ENCODE peak calls at places on chromosomes 3 and 15, in nine cellular contexts. One of them, this sample, is unnamed.

GRCh38 chr15:60656041-60656440 is 177.1 kb upstream of the ICE2 start:
- DNase-seq in brain microvascular endothelial cell: no peak
- DNase-seq in fibroblast of lung: no peak
- DNase-seq in stimulated activated CD4-positive, alpha-beta T cell treated with anti-CD3 and anti-CD28 coated beads, Interleukin-12 subunit alpha, Interleukin-12 subunit beta, amount 100 ng/mL, for 24 hours: no peak
- DNase-seq in nucleus accumbens: no peak
- DNase-seq in glutamatergic neuron: no peak
- DNase-seq in pancreas: no peak
- DNase-seq in EH: no peak
- DNase-seq in NCI-H187: no peak
- DNase-seq in this sample: no peak

GRCh38 chr15:40282870-40283614 is at the start of gene ANKRD63:
- DNase-seq in stimulated activated CD4-positive, alpha-beta T cell treated with anti-CD3 and anti-CD28 coated beads, Interleukin-12 subunit alpha, Interleukin-12 subunit beta, amount 100 ng/mL, for 24 hours: no peak
- DNase-seq in glutamatergic neuron: no peak
- DNase-seq in brain microvascular endothelial cell: no peak
- DNase-seq in nucleus accumbens: no peak
- DNase-seq in NCI-H187: no peak
- DNase-seq in EH: no peak
- DNase-seq in fibroblast of lung: no peak
- DNase-seq in pancreas: no peak
- DNase-seq in this sample: no peak

GRCh38 chr15:92473784-92474183 is 80.1 kb downstream of the ST8SIA2 start:
- DNase-seq in pancreas: no peak
- DNase-seq in EH: no peak
- DNase-seq in NCI-H187: no peak
- DNase-seq in stimulated activated CD4-positive, alpha-beta T cell treated with anti-CD3 and anti-CD28 coated beads, Interleukin-12 subunit alpha, Interleukin-12 subunit beta, amount 100 ng/mL, for 24 hours: no peak
- DNase-seq in glutamatergic neuron: no peak
- DNase-seq in brain microvascular endothelial cell: no peak
- DNase-seq in nucleus accumbens: no peak
- DNase-seq in fibroblast of lung: no peak
- DNase-seq in this sample: no peak

GRCh38 chr15:42165081-42165480 is 8.6 kb upstream of the PLA2G4F start:
- DNase-seq in glutamatergic neuron: no peak
- DNase-seq in fibroblast of lung: no peak
- DNase-seq in nucleus accumbens: no peak
- DNase-seq in EH: peak
- DNase-seq in brain microvascular endothelial cell: no peak
- DNase-seq in pancreas: no peak
- DNase-seq in stimulated activated CD4-positive, alpha-beta T cell treated with anti-CD3 and anti-CD28 coated beads, Interleukin-12 subunit alpha, Interleukin-12 subunit beta, amount 100 ng/mL, for 24 hours: no peak
- DNase-seq in NCI-H187: no peak
- DNase-seq in this sample: no peak

GRCh38 chr3:58560771-58561311 is 16.4 kb downstream of the FAM107A start:
- DNase-seq in EH: peak
- DNase-seq in nucleus accumbens: no peak
- DNase-seq in NCI-H187: no peak
- DNase-seq in glutamatergic neuron: no peak
- DNase-seq in fibroblast of lung: peak
- DNase-seq in pancreas: peak
- DNase-seq in brain microvascular endothelial cell: peak
- DNase-seq in stimulated activated CD4-positive, alpha-beta T cell treated with anti-CD3 and anti-CD28 coated beads, Interleukin-12 subunit alpha, Interleukin-12 subunit beta, amount 100 ng/mL, for 24 hours: no peak
- DNase-seq in this sample: no peak

GRCh38 chr15:93485922-93486327 is 396.9 kb upstream of the RGMA start:
- DNase-seq in stimulated activated CD4-positive, alpha-beta T cell treated with anti-CD3 and anti-CD28 coated beads, Interleukin-12 subunit alpha, Interleukin-12 subunit beta, amount 100 ng/mL, for 24 hours: no peak
- DNase-seq in NCI-H187: no peak
- DNase-seq in fibroblast of lung: no peak
- DNase-seq in brain microvascular endothelial cell: no peak
- DNase-seq in nucleus accumbens: no peak
- DNase-seq in glutamatergic neuron: no peak
- DNase-seq in EH: no peak
- DNase-seq in pancreas: peak
- DNase-seq in this sample: peak

GRCh38 chr15:33149919-33150318 is 44.6 kb downstream of the FMN1 start:
- DNase-seq in glutamatergic neuron: no peak
- DNase-seq in EH: peak
- DNase-seq in fibroblast of lung: peak
- DNase-seq in nucleus accumbens: no peak
- DNase-seq in pancreas: no peak
- DNase-seq in stimulated activated CD4-positive, alpha-beta T cell treated with anti-CD3 and anti-CD28 coated beads, Interleukin-12 subunit alpha, Interleukin-12 subunit beta, amount 100 ng/mL, for 24 hours: no peak
- DNase-seq in brain microvascular endothelial cell: no peak
- DNase-seq in NCI-H187: no peak
- DNase-seq in this sample: no peak

GRCh38 chr15:61655881-61656280 is 404.4 kb downstream of the VPS13C start:
- DNase-seq in glutamatergic neuron: no peak
- DNase-seq in nucleus accumbens: no peak
- DNase-seq in stimulated activated CD4-positive, alpha-beta T cell treated with anti-CD3 and anti-CD28 coated beads, Interleukin-12 subunit alpha, Interleukin-12 subunit beta, amount 100 ng/mL, for 24 hours: no peak
- DNase-seq in NCI-H187: no peak
- DNase-seq in brain microvascular endothelial cell: no peak
- DNase-seq in EH: no peak
- DNase-seq in pancreas: no peak
- DNase-seq in fibroblast of lung: peak
- DNase-seq in this sample: no peak

GRCh38 chr3:195876297-195877031 is 31.9 kb downstream of the TNK2 start:
- DNase-seq in EH: no peak
- DNase-seq in fibroblast of lung: no peak
- DNase-seq in stimulated activated CD4-positive, alpha-beta T cell treated with anti-CD3 and anti-CD28 coated beads, Interleukin-12 subunit alpha, Interleukin-12 subunit beta, amount 100 ng/mL, for 24 hours: no peak
- DNase-seq in brain microvascular endothelial cell: no peak
- DNase-seq in nucleus accumbens: no peak
- DNase-seq in NCI-H187: no peak
- DNase-seq in pancreas: no peak
- DNase-seq in glutamatergic neuron: no peak
- DNase-seq in this sample: no peak

GRCh38 chr15:65638681-65639089 is 16.9 kb downstream of the SLC24A1 start:
- DNase-seq in nucleus accumbens: peak
- DNase-seq in brain microvascular endothelial cell: peak
- DNase-seq in EH: peak
- DNase-seq in pancreas: no peak
- DNase-seq in NCI-H187: peak
- DNase-seq in stimulated activated CD4-positive, alpha-beta T cell treated with anti-CD3 and anti-CD28 coated beads, Interleukin-12 subunit alpha, Interleukin-12 subunit beta, amount 100 ng/mL, for 24 hours: no peak
- DNase-seq in fibroblast of lung: peak
- DNase-seq in glutamatergic neuron: no peak
- DNase-seq in this sample: peak

GRCh38 chr15:62741106-62741505 is 301.4 kb upstream of the TPM1 start:
- DNase-seq in stimulated activated CD4-positive, alpha-beta T cell treated with anti-CD3 and anti-CD28 coated beads, Interleukin-12 subunit alpha, Interleukin-12 subunit beta, amount 100 ng/mL, for 24 hours: no peak
- DNase-seq in brain microvascular endothelial cell: no peak
- DNase-seq in nucleus accumbens: no peak
- DNase-seq in fibroblast of lung: no peak
- DNase-seq in glutamatergic neuron: no peak
- DNase-seq in EH: no peak
- DNase-seq in NCI-H187: no peak
- DNase-seq in pancreas: no peak
- DNase-seq in this sample: no peak

GRCh38 chr3:196569003-196569516 is 600 bp downstream of the FBXO45 start:
- DNase-seq in glutamatergic neuron: peak
- DNase-seq in pancreas: peak
- DNase-seq in fibroblast of lung: peak
- DNase-seq in nucleus accumbens: no peak
- DNase-seq in NCI-H187: no peak
- DNase-seq in stimulated activated CD4-positive, alpha-beta T cell treated with anti-CD3 and anti-CD28 coated beads, Interleukin-12 subunit alpha, Interleukin-12 subunit beta, amount 100 ng/mL, for 24 hours: peak
- DNase-seq in brain microvascular endothelial cell: peak
- DNase-seq in EH: peak
- DNase-seq in this sample: no peak

GRCh38 chr3:64327039-64327804 is 102.0 kb upstream of the PRICKLE2 start:
- DNase-seq in pancreas: no peak
- DNase-seq in EH: peak
- DNase-seq in glutamatergic neuron: no peak
- DNase-seq in brain microvascular endothelial cell: no peak
- DNase-seq in stimulated activated CD4-positive, alpha-beta T cell treated with anti-CD3 and anti-CD28 coated beads, Interleukin-12 subunit alpha, Interleukin-12 subunit beta, amount 100 ng/mL, for 24 hours: no peak
- DNase-seq in NCI-H187: no peak
- DNase-seq in fibroblast of lung: peak
- DNase-seq in nucleus accumbens: no peak
- DNase-seq in this sample: peak

GRCh38 chr15:55681631-55682030 is 61.3 kb downstream of the PRTG start:
- DNase-seq in brain microvascular endothelial cell: no peak
- DNase-seq in EH: no peak
- DNase-seq in glutamatergic neuron: no peak
- DNase-seq in NCI-H187: no peak
- DNase-seq in stimulated activated CD4-positive, alpha-beta T cell treated with anti-CD3 and anti-CD28 coated beads, Interleukin-12 subunit alpha, Interleukin-12 subunit beta, amount 100 ng/mL, for 24 hours: no peak
- DNase-seq in fibroblast of lung: no peak
- DNase-seq in nucleus accumbens: no peak
- DNase-seq in pancreas: no peak
- DNase-seq in this sample: no peak

GRCh38 chr3:59607628-59608027 is 557.8 kb upstream of the CFAP20DC start:
- DNase-seq in nucleus accumbens: no peak
- DNase-seq in brain microvascular endothelial cell: no peak
- DNase-seq in glutamatergic neuron: no peak
- DNase-seq in stimulated activated CD4-positive, alpha-beta T cell treated with anti-CD3 and anti-CD28 coated beads, Interleukin-12 subunit alpha, Interleukin-12 subunit beta, amount 100 ng/mL, for 24 hours: no peak
- DNase-seq in fibroblast of lung: peak
- DNase-seq in NCI-H187: no peak
- DNase-seq in EH: peak
- DNase-seq in pancreas: no peak
- DNase-seq in this sample: no peak

GRCh38 chr15:43214592-43215295 is 6.1 kb downstream of the EPB42 start:
- DNase-seq in EH: no peak
- DNase-seq in fibroblast of lung: no peak
- DNase-seq in glutamatergic neuron: no peak
- DNase-seq in nucleus accumbens: no peak
- DNase-seq in pancreas: no peak
- DNase-seq in brain microvascular endothelial cell: no peak
- DNase-seq in stimulated activated CD4-positive, alpha-beta T cell treated with anti-CD3 and anti-CD28 coated beads, Interleukin-12 subunit alpha, Interleukin-12 subunit beta, amount 100 ng/mL, for 24 hours: no peak
- DNase-seq in NCI-H187: no peak
- DNase-seq in this sample: no peak

GRCh38 chr15:95025924-95026728 is 794.8 kb downstream of the MCTP2 start:
- DNase-seq in glutamatergic neuron: peak
- DNase-seq in NCI-H187: no peak
- DNase-seq in pancreas: no peak
- DNase-seq in brain microvascular endothelial cell: peak
- DNase-seq in stimulated activated CD4-positive, alpha-beta T cell treated with anti-CD3 and anti-CD28 coated beads, Interleukin-12 subunit alpha, Interleukin-12 subunit beta, amount 100 ng/mL, for 24 hours: no peak
- DNase-seq in nucleus accumbens: no peak
- DNase-seq in fibroblast of lung: peak
- DNase-seq in EH: peak
- DNase-seq in this sample: peak

GRCh38 chr3:197327701-197328100 is 29.3 kb upstream of the DLG1 start:
- DNase-seq in nucleus accumbens: peak
- DNase-seq in glutamatergic neuron: no peak
- DNase-seq in EH: peak
- DNase-seq in stimulated activated CD4-positive, alpha-beta T cell treated with anti-CD3 and anti-CD28 coated beads, Interleukin-12 subunit alpha, Interleukin-12 subunit beta, amount 100 ng/mL, for 24 hours: no peak
- DNase-seq in NCI-H187: no peak
- DNase-seq in fibroblast of lung: peak
- DNase-seq in brain microvascular endothelial cell: peak
- DNase-seq in pancreas: no peak
- DNase-seq in this sample: no peak

GRCh38 chr3:129276385-129276784 is 2.3 kb upstream of the HMCES start:
- DNase-seq in EH: no peak
- DNase-seq in nucleus accumbens: no peak
- DNase-seq in pancreas: no peak
- DNase-seq in brain microvascular endothelial cell: no peak
- DNase-seq in glutamatergic neuron: no peak
- DNase-seq in fibroblast of lung: no peak
- DNase-seq in stimulated activated CD4-positive, alpha-beta T cell treated with anti-CD3 and anti-CD28 coated beads, Interleukin-12 subunit alpha, Interleukin-12 subunit beta, amount 100 ng/mL, for 24 hours: no peak
- DNase-seq in NCI-H187: no peak
- DNase-seq in this sample: no peak

GRCh38 chr15:39624806-39625205 is 43.9 kb downstream of the THBS1 start:
- DNase-seq in nucleus accumbens: no peak
- DNase-seq in EH: peak
- DNase-seq in brain microvascular endothelial cell: peak
- DNase-seq in fibroblast of lung: peak
- DNase-seq in pancreas: peak
- DNase-seq in stimulated activated CD4-positive, alpha-beta T cell treated with anti-CD3 and anti-CD28 coated beads, Interleukin-12 subunit alpha, Interleukin-12 subunit beta, amount 100 ng/mL, for 24 hours: no peak
- DNase-seq in glutamatergic neuron: no peak
- DNase-seq in NCI-H187: no peak
- DNase-seq in this sample: peak

GRCh38 chr15:77162872-77163633 is 92.1 kb upstream of the TSPAN3 start:
- DNase-seq in stimulated activated CD4-positive, alpha-beta T cell treated with anti-CD3 and anti-CD28 coated beads, Interleukin-12 subunit alpha, Interleukin-12 subunit beta, amount 100 ng/mL, for 24 hours: no peak
- DNase-seq in glutamatergic neuron: no peak
- DNase-seq in nucleus accumbens: no peak
- DNase-seq in EH: no peak
- DNase-seq in pancreas: no peak
- DNase-seq in brain microvascular endothelial cell: no peak
- DNase-seq in fibroblast of lung: no peak
- DNase-seq in NCI-H187: no peak
- DNase-seq in this sample: no peak

GRCh38 chr15:41930221-41930866 is 36.5 kb upstream of the SPTBN5 start:
- DNase-seq in brain microvascular endothelial cell: peak
- DNase-seq in NCI-H187: no peak
- DNase-seq in stimulated activated CD4-positive, alpha-beta T cell treated with anti-CD3 and anti-CD28 coated beads, Interleukin-12 subunit alpha, Interleukin-12 subunit beta, amount 100 ng/mL, for 24 hours: no peak
- DNase-seq in nucleus accumbens: no peak
- DNase-seq in fibroblast of lung: peak
- DNase-seq in glutamatergic neuron: no peak
- DNase-seq in pancreas: no peak
- DNase-seq in EH: peak
- DNase-seq in this sample: no peak

GRCh38 chr3:22537560-22537959 is 665.6 kb upstream of the UBE2E2 start:
- DNase-seq in NCI-H187: no peak
- DNase-seq in brain microvascular endothelial cell: no peak
- DNase-seq in stimulated activated CD4-positive, alpha-beta T cell treated with anti-CD3 and anti-CD28 coated beads, Interleukin-12 subunit alpha, Interleukin-12 subunit beta, amount 100 ng/mL, for 24 hours: no peak
- DNase-seq in nucleus accumbens: no peak
- DNase-seq in pancreas: no peak
- DNase-seq in EH: no peak
- DNase-seq in glutamatergic neuron: no peak
- DNase-seq in fibroblast of lung: no peak
- DNase-seq in this sample: no peak

GRCh38 chr3:173241727-173242126 is 100.7 kb upstream of the SPATA16 start:
- DNase-seq in brain microvascular endothelial cell: no peak
- DNase-seq in pancreas: no peak
- DNase-seq in stimulated activated CD4-positive, alpha-beta T cell treated with anti-CD3 and anti-CD28 coated beads, Interleukin-12 subunit alpha, Interleukin-12 subunit beta, amount 100 ng/mL, for 24 hours: no peak
- DNase-seq in EH: no peak
- DNase-seq in NCI-H187: no peak
- DNase-seq in fibroblast of lung: no peak
- DNase-seq in nucleus accumbens: no peak
- DNase-seq in glutamatergic neuron: no peak
- DNase-seq in this sample: no peak

GRCh38 chr3:14461748-14462324 is 59.4 kb downstream of the SLC6A6 start:
- DNase-seq in stimulated activated CD4-positive, alpha-beta T cell treated with anti-CD3 and anti-CD28 coated beads, Interleukin-12 subunit alpha, Interleukin-12 subunit beta, amount 100 ng/mL, for 24 hours: no peak
- DNase-seq in brain microvascular endothelial cell: peak
- DNase-seq in pancreas: peak
- DNase-seq in glutamatergic neuron: peak
- DNase-seq in NCI-H187: no peak
- DNase-seq in fibroblast of lung: peak
- DNase-seq in nucleus accumbens: no peak
- DNase-seq in EH: peak
- DNase-seq in this sample: no peak

GRCh38 chr15:57172925-57173324 is 203.4 kb upstream of the CGNL1 start:
- DNase-seq in nucleus accumbens: no peak
- DNase-seq in pancreas: no peak
- DNase-seq in glutamatergic neuron: no peak
- DNase-seq in NCI-H187: no peak
- DNase-seq in stimulated activated CD4-positive, alpha-beta T cell treated with anti-CD3 and anti-CD28 coated beads, Interleukin-12 subunit alpha, Interleukin-12 subunit beta, amount 100 ng/mL, for 24 hours: no peak
- DNase-seq in fibroblast of lung: peak
- DNase-seq in EH: peak
- DNase-seq in brain microvascular endothelial cell: no peak
- DNase-seq in this sample: no peak

GRCh38 chr3:112074616-112075497 is 11.3 kb upstream of the C3orf52 start:
- DNase-seq in glutamatergic neuron: no peak
- DNase-seq in pancreas: peak
- DNase-seq in fibroblast of lung: peak
- DNase-seq in nucleus accumbens: no peak
- DNase-seq in stimulated activated CD4-positive, alpha-beta T cell treated with anti-CD3 and anti-CD28 coated beads, Interleukin-12 subunit alpha, Interleukin-12 subunit beta, amount 100 ng/mL, for 24 hours: no peak
- DNase-seq in EH: peak
- DNase-seq in brain microvascular endothelial cell: peak
- DNase-seq in NCI-H187: peak
- DNase-seq in this sample: no peak

GRCh38 chr3:147410126-147410517 is 957 bp downstream of the ZIC1 start:
- DNase-seq in glutamatergic neuron: no peak
- DNase-seq in NCI-H187: no peak
- DNase-seq in EH: peak
- DNase-seq in stimulated activated CD4-positive, alpha-beta T cell treated with anti-CD3 and anti-CD28 coated beads, Interleukin-12 subunit alpha, Interleukin-12 subunit beta, amount 100 ng/mL, for 24 hours: no peak
- DNase-seq in brain microvascular endothelial cell: no peak
- DNase-seq in pancreas: no peak
- DNase-seq in fibroblast of lung: no peak
- DNase-seq in nucleus accumbens: no peak
- DNase-seq in this sample: no peak

This sample was measured in tibial nerve.